ENCODE peak calls at places on chromosomes 7 and 10, in ten cellular contexts. B is midbrain; V is small intestine; N is pons; E is NCI-H1092; J is psoas muscle; T is stimulated activated CD4-positive, alpha-beta T cell treated with anti-CD3 and anti-CD28 coated beads, Interleukin-1b, Interleukin-23, amount 100 ng/mL, for 4 hours; H is substantia nigra; D is AG08395; U is GM18507. C is an unnamed sample.

GRCh38 chr10:33612551-33612950 is 278.1 kb upstream of the NRP1 start:
- DNase-seq in J (no peak), B (no peak), U (no peak), D (peak), V (peak), H (no peak), T (no peak), N (peak), E (no peak), C (no peak)

GRCh38 chr10:34249634-34250033 is 565.5 kb downstream of the PARD3 start:
- DNase-seq in H (no peak), U (no peak), J (no peak), V (no peak), B (no peak), E (peak), D (no peak), T (no peak), N (no peak), C (no peak)

GRCh38 chr7:2635810-2636701 is 4.3 kb downstream of the TTYH3 start:
- DNase-seq in B (peak), J (peak), T (no peak), U (no peak), V (peak), E (peak), D (no peak), N (peak), H (peak), C (peak)

GRCh38 chr10:33791295-33791694 is 456.8 kb upstream of the NRP1 start:
- DNase-seq in T (no peak), E (no peak), B (no peak), H (no peak), D (peak), J (no peak), V (no peak), U (no peak), N (peak), C (no peak)

GRCh38 chr7:68078311-68078710 is 1081.7 kb downstream of the TYW1 start:
- DNase-seq in U (no peak), V (no peak), N (no peak), T (no peak), H (no peak), D (no peak), J (no peak), E (no peak), B (no peak), C (no peak)

GRCh38 chr10:131750171-131750895 is 150.5 kb upstream of the PPP2R2D start:
- DNase-seq in D (no peak), B (no peak), N (no peak), E (no peak), U (no peak), H (no peak), V (no peak), J (no peak), T (no peak), C (no peak)

GRCh38 chr7:106053109-106053508 is 59.0 kb downstream of the SYPL1 start:
- DNase-seq in B (no peak), U (no peak), H (no peak), D (no peak), J (no peak), E (no peak), T (no peak), N (no peak), V (no peak), C (no peak)

GRCh38 chr7:106927541-106927940 is 62.5 kb downstream of the PIK3CG start:
- DNase-seq in D (no peak), B (no peak), N (no peak), U (no peak), E (no peak), H (no peak), V (no peak), T (no peak), J (no peak), C (no peak)

GRCh38 chr10:130194194-130194990 is 58.2 kb downstream of the GLRX3 start:
- DNase-seq in N (no peak), V (no peak), U (no peak), H (no peak), D (no peak), T (no peak), J (no peak), B (no peak), E (no peak), C (no peak)